ENCODE peak calls at places on chromosomes 5 and 9, in nine cellular contexts. One of them, this sample, is unnamed. For H3K4me1, the result is how much of the 10 kb centered on the place peaks cover.

GRCh38 chr5:131550606-131551005 is 84.4 kb downstream of the RAPGEF6 start:
- DNase-seq in endothelial cell of umbilical vein: peak
- DNase-seq in breast epithelium: no peak
- DNase-seq in spleen: no peak
- DNase-seq in GM23338: no peak
- DNase-seq in suprapubic skin: no peak
- DNase-seq in SK-N-SH: no peak
- DNase-seq in HepG2: no peak
- DNase-seq in esophagus muscularis mucosa: no peak
- DNase-seq in this sample: no peak

GRCh38 chr9:14418262-14419200 is 104.6 kb upstream of the NFIB start:
- DNase-seq in GM23338: peak
- DNase-seq in suprapubic skin: no peak
- DNase-seq in SK-N-SH: no peak
- DNase-seq in endothelial cell of umbilical vein: no peak
- DNase-seq in breast epithelium: no peak
- DNase-seq in HepG2: no peak
- DNase-seq in esophagus muscularis mucosa: no peak
- DNase-seq in spleen: no peak
- DNase-seq in this sample: no peak

GRCh38 chr5:154884424-154884823 is 26.0 kb downstream of the CNOT8 start:
- DNase-seq in SK-N-SH: no peak
- DNase-seq in breast epithelium: no peak
- DNase-seq in esophagus muscularis mucosa: no peak
- DNase-seq in HepG2: no peak
- DNase-seq in endothelial cell of umbilical vein: no peak
- DNase-seq in suprapubic skin: no peak
- DNase-seq in spleen: no peak
- DNase-seq in GM23338: peak
- DNase-seq in this sample: no peak

GRCh38 chr5:113572716-113573115 is 59.2 kb downstream of the YTHDC2 start:
- DNase-seq in spleen: no peak
- DNase-seq in GM23338: no peak
- DNase-seq in HepG2: no peak
- DNase-seq in endothelial cell of umbilical vein: no peak
- DNase-seq in breast epithelium: no peak
- DNase-seq in suprapubic skin: no peak
- DNase-seq in esophagus muscularis mucosa: no peak
- DNase-seq in SK-N-SH: no peak
- DNase-seq in this sample: no peak

GRCh38 chr9:27561697-27562096 is 11.6 kb downstream of the C9orf72 start:
- DNase-seq in GM23338: no peak
- DNase-seq in esophagus muscularis mucosa: no peak
- DNase-seq in spleen: no peak
- DNase-seq in endothelial cell of umbilical vein: no peak
- DNase-seq in SK-N-SH: no peak
- DNase-seq in HepG2: no peak
- DNase-seq in breast epithelium: no peak
- DNase-seq in suprapubic skin: no peak
- DNase-seq in this sample: no peak

GRCh38 chr9:89273528-89274279 is 37.3 kb upstream of the CKS2 start:
- DNase-seq in GM23338: no peak
- DNase-seq in HepG2: no peak
- DNase-seq in spleen: no peak
- DNase-seq in breast epithelium: no peak
- DNase-seq in SK-N-SH: no peak
- DNase-seq in endothelial cell of umbilical vein: no peak
- DNase-seq in esophagus muscularis mucosa: no peak
- DNase-seq in suprapubic skin: no peak
- DNase-seq in this sample: no peak

GRCh38 chr5:102796481-102796880 is 41.4 kb downstream of the PAM start:
- DNase-seq in esophagus muscularis mucosa: no peak
- DNase-seq in breast epithelium: no peak
- DNase-seq in SK-N-SH: no peak
- DNase-seq in GM23338: no peak
- DNase-seq in suprapubic skin: no peak
- DNase-seq in HepG2: peak
- DNase-seq in endothelial cell of umbilical vein: no peak
- DNase-seq in spleen: no peak
- DNase-seq in this sample: no peak

GRCh38 chr9:18330736-18331335 is 143.1 kb upstream of the ADAMTSL1 start:
- DNase-seq in endothelial cell of umbilical vein: peak
- DNase-seq in breast epithelium: no peak
- DNase-seq in GM23338: no peak
- DNase-seq in HepG2: no peak
- DNase-seq in spleen: no peak
- DNase-seq in SK-N-SH: no peak
- DNase-seq in suprapubic skin: no peak
- DNase-seq in esophagus muscularis mucosa: no peak
- DNase-seq in this sample: no peak

GRCh38 chr5:173659423-173659822 is 43.0 kb upstream of the BOD1 start:
- DNase-seq in spleen: no peak
- DNase-seq in breast epithelium: no peak
- DNase-seq in HepG2: no peak
- DNase-seq in suprapubic skin: peak
- DNase-seq in esophagus muscularis mucosa: no peak
- DNase-seq in GM23338: no peak
- DNase-seq in endothelial cell of umbilical vein: no peak
- DNase-seq in SK-N-SH: no peak
- DNase-seq in this sample: no peak

GRCh38 chr9:35335164-35335563 is 154.7 kb upstream of the RUSC2 start:
- DNase-seq in GM23338: no peak
- DNase-seq in SK-N-SH: no peak
- DNase-seq in breast epithelium: no peak
- DNase-seq in suprapubic skin: no peak
- DNase-seq in spleen: no peak
- DNase-seq in endothelial cell of umbilical vein: peak
- DNase-seq in HepG2: no peak
- DNase-seq in esophagus muscularis mucosa: no peak
- DNase-seq in this sample: no peak

GRCh38 chr5:154753792-154754191 is 1.4 kb upstream of the LARP1 start:
- DNase-seq in esophagus muscularis mucosa: no peak
- DNase-seq in breast epithelium: peak
- DNase-seq in spleen: no peak
- DNase-seq in endothelial cell of umbilical vein: peak
- DNase-seq in HepG2: no peak
- DNase-seq in SK-N-SH: no peak
- DNase-seq in suprapubic skin: peak
- DNase-seq in GM23338: no peak
- DNase-seq in this sample: peak

GRCh38 chr9:77802512-77803293 is 154.6 kb upstream of the GNA14 start:
- DNase-seq in endothelial cell of umbilical vein: no peak
- DNase-seq in suprapubic skin: no peak
- DNase-seq in HepG2: no peak
- DNase-seq in breast epithelium: no peak
- DNase-seq in esophagus muscularis mucosa: no peak
- DNase-seq in GM23338: no peak
- DNase-seq in spleen: no peak
- DNase-seq in SK-N-SH: no peak
- DNase-seq in this sample: no peak

GRCh38 chr5:109191153-109191558 is 218.6 kb downstream of the PJA2 start:
- DNase-seq in suprapubic skin: no peak
- DNase-seq in HepG2: no peak
- DNase-seq in esophagus muscularis mucosa: no peak
- DNase-seq in GM23338: no peak
- DNase-seq in endothelial cell of umbilical vein: peak
- DNase-seq in breast epithelium: no peak
- DNase-seq in SK-N-SH: no peak
- DNase-seq in spleen: no peak
- DNase-seq in this sample: no peak

GRCh38 chr5:73857446-73857845 is 231.4 kb downstream of the ARHGEF28 start:
- DNase-seq in SK-N-SH: no peak
- DNase-seq in spleen: no peak
- DNase-seq in endothelial cell of umbilical vein: peak
- DNase-seq in suprapubic skin: no peak
- DNase-seq in GM23338: no peak
- DNase-seq in breast epithelium: no peak
- DNase-seq in HepG2: no peak
- DNase-seq in esophagus muscularis mucosa: no peak
- DNase-seq in this sample: no peak

GRCh38 chr5:73851782-73852181 is 225.8 kb downstream of the ARHGEF28 start:
- DNase-seq in esophagus muscularis mucosa: no peak
- DNase-seq in HepG2: no peak
- DNase-seq in spleen: no peak
- DNase-seq in GM23338: peak
- DNase-seq in breast epithelium: no peak
- DNase-seq in endothelial cell of umbilical vein: no peak
- DNase-seq in SK-N-SH: no peak
- DNase-seq in suprapubic skin: no peak
- DNase-seq in this sample: no peak

GRCh38 chr5:73856972-73857371 is 231.0 kb downstream of the ARHGEF28 start:
- DNase-seq in SK-N-SH: no peak
- DNase-seq in suprapubic skin: no peak
- DNase-seq in spleen: no peak
- DNase-seq in breast epithelium: no peak
- DNase-seq in esophagus muscularis mucosa: no peak
- DNase-seq in HepG2: no peak
- DNase-seq in GM23338: no peak
- DNase-seq in endothelial cell of umbilical vein: peak
- DNase-seq in this sample: no peak

GRCh38 chr5:73858054-73858453 is 232.1 kb downstream of the ARHGEF28 start:
- DNase-seq in breast epithelium: no peak
- DNase-seq in esophagus muscularis mucosa: no peak
- DNase-seq in GM23338: no peak
- DNase-seq in SK-N-SH: no peak
- DNase-seq in spleen: no peak
- DNase-seq in endothelial cell of umbilical vein: no peak
- DNase-seq in suprapubic skin: no peak
- DNase-seq in HepG2: peak
- DNase-seq in this sample: no peak

DNA sequence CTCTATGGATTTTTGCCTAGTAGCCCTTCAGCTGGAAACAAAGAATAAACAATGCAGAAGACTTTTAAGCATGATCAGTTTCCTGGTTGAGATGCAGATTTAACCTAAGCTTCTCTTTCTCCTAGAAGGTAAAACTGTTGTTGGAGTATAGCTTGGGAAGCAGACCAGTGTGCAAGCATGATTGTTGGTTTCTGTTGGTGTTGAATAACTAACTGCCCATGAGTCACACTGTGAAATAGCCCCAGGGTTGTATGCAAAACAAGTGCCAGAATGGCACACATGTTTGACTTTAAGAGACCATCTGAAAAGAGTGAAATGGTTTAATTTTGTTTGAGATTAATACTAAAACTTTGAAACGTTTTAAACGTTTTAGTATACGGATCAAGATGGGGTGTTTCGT is 227.1 kb downstream of the ARHGEF28 start:
- DNase-seq in HepG2: no peak
- DNase-seq in SK-N-SH: no peak
- DNase-seq in esophagus muscularis mucosa: no peak
- DNase-seq in suprapubic skin: no peak
- DNase-seq in breast epithelium: no peak
- DNase-seq in GM23338: no peak
- DNase-seq in endothelial cell of umbilical vein: no peak
- DNase-seq in spleen: no peak
- DNase-seq in this sample: no peak
- TF ChIP-seq POLR2AphosphoS5 in HepG2: no peak
- TF ChIP-seq POLR2AphosphoS5 in SK-N-SH: no peak
- TF ChIP-seq POLR2AphosphoS5 in esophagus muscularis mucosa: no peak
- TF ChIP-seq POLR2AphosphoS5 in suprapubic skin: no peak
- TF ChIP-seq POLR2AphosphoS5 in breast epithelium: no peak
- TF ChIP-seq POLR2AphosphoS5 in GM23338: no peak
- TF ChIP-seq POLR2AphosphoS5 in endothelial cell of umbilical vein: no peak
- TF ChIP-seq POLR2AphosphoS5 in spleen: no peak
- TF ChIP-seq POLR2AphosphoS5 in this sample: no peak

DNA sequence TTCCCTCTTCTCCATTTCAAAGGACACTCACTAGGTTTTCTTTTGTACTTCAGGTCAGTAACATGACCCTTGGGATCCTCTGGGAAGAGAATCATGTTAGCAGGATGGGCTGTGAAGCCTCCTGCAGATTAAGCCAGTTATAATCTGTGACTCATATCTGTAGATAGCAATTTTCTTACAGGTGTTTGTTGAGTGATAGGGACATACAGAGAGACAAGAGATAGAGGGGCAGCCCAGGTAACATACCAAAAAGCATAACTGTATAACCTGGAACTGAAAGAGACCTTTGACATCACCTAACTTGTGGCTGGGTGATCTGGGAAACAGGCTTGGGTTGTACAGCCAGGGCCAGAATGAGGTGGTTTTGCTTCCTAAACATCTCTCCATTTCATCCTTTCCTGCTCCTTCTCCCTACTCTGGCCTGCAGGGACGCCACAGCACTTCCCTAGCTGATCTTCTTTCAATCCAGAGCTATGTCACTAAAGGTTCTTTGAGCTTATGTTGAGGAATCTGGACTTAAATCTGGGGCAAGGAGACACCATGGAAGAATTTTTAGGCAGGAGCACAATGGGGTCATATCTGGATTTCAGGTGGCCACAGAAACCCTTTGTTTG is 21.0 kb upstream of the PPARGC1B start:
- DNase-seq in HepG2: no peak
- DNase-seq in suprapubic skin: no peak
- DNase-seq in esophagus muscularis mucosa: no peak
- DNase-seq in GM23338: no peak
- DNase-seq in endothelial cell of umbilical vein: no peak
- DNase-seq in spleen: no peak
- DNase-seq in SK-N-SH: no peak
- DNase-seq in breast epithelium: no peak
- DNase-seq in this sample: no peak
- H3K27ac ChIP-seq in HepG2: no peak
- H3K27ac ChIP-seq in suprapubic skin: no peak
- H3K27ac ChIP-seq in esophagus muscularis mucosa: no peak
- H3K27ac ChIP-seq in GM23338: no peak
- H3K27ac ChIP-seq in endothelial cell of umbilical vein: no peak
- H3K27ac ChIP-seq in spleen: no peak
- H3K27ac ChIP-seq in SK-N-SH: no peak
- H3K27ac ChIP-seq in breast epithelium: no peak
- H3K27ac ChIP-seq in this sample: no peak

DNA sequence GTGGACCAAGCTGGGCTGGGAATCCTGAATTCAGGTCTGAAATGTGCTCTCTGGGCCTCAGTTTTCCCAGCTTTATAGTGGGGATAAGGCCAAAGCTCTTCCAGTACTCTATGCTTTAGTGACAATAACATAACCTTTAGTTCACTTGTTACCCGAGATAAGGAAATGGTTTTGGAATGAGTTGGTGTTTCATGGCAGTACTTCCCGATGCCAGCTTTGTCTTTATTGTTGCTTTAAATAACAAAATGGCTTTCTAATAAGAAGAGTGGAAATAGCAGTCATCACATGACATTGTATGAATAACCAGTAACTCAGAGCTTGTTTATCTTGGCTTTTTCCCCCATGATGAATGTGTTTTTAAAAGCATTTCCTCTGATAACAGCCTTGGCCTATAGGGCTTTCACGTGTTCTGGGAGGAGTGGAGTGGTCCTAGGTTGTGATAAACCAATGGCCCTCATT is 53.6 kb downstream of the ZNF618 start:
- DNase-seq in suprapubic skin: no peak
- DNase-seq in endothelial cell of umbilical vein: peak
- DNase-seq in esophagus muscularis mucosa: no peak
- DNase-seq in breast epithelium: no peak
- DNase-seq in SK-N-SH: no peak
- DNase-seq in HepG2: no peak
- DNase-seq in GM23338: no peak
- DNase-seq in spleen: no peak
- DNase-seq in this sample: no peak
- H3K4me1 ChIP-seq in suprapubic skin: under half
- H3K4me1 ChIP-seq in endothelial cell of umbilical vein: under half
- H3K4me1 ChIP-seq in esophagus muscularis mucosa: under half
- H3K4me1 ChIP-seq in breast epithelium: under half
- H3K4me1 ChIP-seq in SK-N-SH: under half
- H3K4me1 ChIP-seq in HepG2: under half
- H3K4me1 ChIP-seq in GM23338: under half
- H3K4me1 ChIP-seq in spleen: under half
- H3K4me1 ChIP-seq in this sample: under half

GRCh38 chr9:129202613-129203555 is 24.8 kb upstream of the IER5L start:
- DNase-seq in breast epithelium: peak
- DNase-seq in GM23338: peak
- DNase-seq in esophagus muscularis mucosa: peak
- DNase-seq in spleen: peak
- DNase-seq in SK-N-SH: peak
- DNase-seq in HepG2: peak
- DNase-seq in endothelial cell of umbilical vein: peak
- DNase-seq in suprapubic skin: peak
- DNase-seq in this sample: peak
- TF ChIP-seq POLR2AphosphoS5 in breast epithelium: peak
- TF ChIP-seq POLR2AphosphoS5 in GM23338: no peak
- TF ChIP-seq POLR2AphosphoS5 in esophagus muscularis mucosa: peak
- TF ChIP-seq POLR2AphosphoS5 in spleen: peak
- TF ChIP-seq POLR2AphosphoS5 in SK-N-SH: no peak
- TF ChIP-seq POLR2AphosphoS5 in HepG2: no peak
- TF ChIP-seq POLR2AphosphoS5 in endothelial cell of umbilical vein: no peak
- TF ChIP-seq POLR2AphosphoS5 in suprapubic skin: no peak
- TF ChIP-seq POLR2AphosphoS5 in this sample: peak